ENCODE peak calls at places on chromosomes 4 and X, in ten cellular contexts. One of them, this sample, is unnamed.
A peak's percentile ranks its signal among the peaks of the same experiment; 100 is the strongest.

GRCh38 chr4:103104886-103105285 is 5.3 kb upstream of the BDH2 start:
- DNase-seq in activated CD4-positive, alpha-beta T cell treated with anti-CD3 and anti-CD28 coated beads for 1 hour: no peak
- DNase-seq in stimulated activated CD8-positive, alpha-beta memory T cell treated with anti-CD3 and anti-CD28 coated beads, Interleukin-4, amount 100 ng/mL, for 4 hours: no peak
- DNase-seq in activated naive CD4-positive, alpha-beta T cell treated with anti-CD3 and anti-CD28 coated beads, Interleukin-2, amount 10 ng/mL, durations not matched to agents 7 days and 5 days: no peak
- DNase-seq in pancreas: no peak
- DNase-seq in NCI-H2029: no peak
- DNase-seq in NCI-H1092: no peak
- DNase-seq in OCI-M1: no peak
- DNase-seq in NAMALWA: no peak
- DNase-seq in ACHN: no peak
- DNase-seq in this sample: no peak

GRCh38 chrX:15475021-15475420 is 18.1 kb downstream of the PIR start:
- DNase-seq in activated CD4-positive, alpha-beta T cell treated with anti-CD3 and anti-CD28 coated beads for 1 hour: no peak
- DNase-seq in stimulated activated CD8-positive, alpha-beta memory T cell treated with anti-CD3 and anti-CD28 coated beads, Interleukin-4, amount 100 ng/mL, for 4 hours: no peak
- DNase-seq in activated naive CD4-positive, alpha-beta T cell treated with anti-CD3 and anti-CD28 coated beads, Interleukin-2, amount 10 ng/mL, durations not matched to agents 7 days and 5 days: no peak
- DNase-seq in pancreas: no peak
- DNase-seq in NCI-H2029: no peak
- DNase-seq in NCI-H1092: no peak
- DNase-seq in OCI-M1: no peak
- DNase-seq in NAMALWA: no peak
- DNase-seq in ACHN: no peak
- DNase-seq in this sample: no peak

GRCh38 chr4:98677799-98678198 is 19.4 kb upstream of the TSPAN5 start:
- DNase-seq in activated CD4-positive, alpha-beta T cell treated with anti-CD3 and anti-CD28 coated beads for 1 hour: no peak
- DNase-seq in stimulated activated CD8-positive, alpha-beta memory T cell treated with anti-CD3 and anti-CD28 coated beads, Interleukin-4, amount 100 ng/mL, for 4 hours: no peak
- DNase-seq in activated naive CD4-positive, alpha-beta T cell treated with anti-CD3 and anti-CD28 coated beads, Interleukin-2, amount 10 ng/mL, durations not matched to agents 7 days and 5 days: no peak
- DNase-seq in pancreas: no peak
- DNase-seq in NCI-H2029: no peak
- DNase-seq in NCI-H1092: no peak
- DNase-seq in OCI-M1: no peak
- DNase-seq in NAMALWA: no peak
- DNase-seq in ACHN: no peak
- DNase-seq in this sample: no peak

GRCh38 chrX:16212436-16212835 is 45.2 kb downstream of the MAGEB17 start:
- DNase-seq in activated CD4-positive, alpha-beta T cell treated with anti-CD3 and anti-CD28 coated beads for 1 hour: no peak
- DNase-seq in stimulated activated CD8-positive, alpha-beta memory T cell treated with anti-CD3 and anti-CD28 coated beads, Interleukin-4, amount 100 ng/mL, for 4 hours: no peak
- DNase-seq in activated naive CD4-positive, alpha-beta T cell treated with anti-CD3 and anti-CD28 coated beads, Interleukin-2, amount 10 ng/mL, durations not matched to agents 7 days and 5 days: no peak
- DNase-seq in pancreas: peak; percentile 24
- DNase-seq in NCI-H2029: no peak
- DNase-seq in NCI-H1092: no peak
- DNase-seq in OCI-M1: peak; percentile 18
- DNase-seq in NAMALWA: peak; percentile 1
- DNase-seq in ACHN: peak; percentile 15
- DNase-seq in this sample: peak; percentile 0

GRCh38 chr4:72538006-72538405 is 31.0 kb downstream of the ADAMTS3 start:
- DNase-seq in activated CD4-positive, alpha-beta T cell treated with anti-CD3 and anti-CD28 coated beads for 1 hour: no peak
- DNase-seq in stimulated activated CD8-positive, alpha-beta memory T cell treated with anti-CD3 and anti-CD28 coated beads, Interleukin-4, amount 100 ng/mL, for 4 hours: no peak
- DNase-seq in activated naive CD4-positive, alpha-beta T cell treated with anti-CD3 and anti-CD28 coated beads, Interleukin-2, amount 10 ng/mL, durations not matched to agents 7 days and 5 days: no peak
- DNase-seq in pancreas: no peak
- DNase-seq in NCI-H2029: no peak
- DNase-seq in NCI-H1092: no peak
- DNase-seq in OCI-M1: peak; percentile 28
- DNase-seq in NAMALWA: no peak
- DNase-seq in ACHN: no peak
- DNase-seq in this sample: no peak

GRCh38 chr4:121411151-121411744 is 30.4 kb upstream of the QRFPR start:
- DNase-seq in activated CD4-positive, alpha-beta T cell treated with anti-CD3 and anti-CD28 coated beads for 1 hour: no peak
- DNase-seq in stimulated activated CD8-positive, alpha-beta memory T cell treated with anti-CD3 and anti-CD28 coated beads, Interleukin-4, amount 100 ng/mL, for 4 hours: no peak
- DNase-seq in activated naive CD4-positive, alpha-beta T cell treated with anti-CD3 and anti-CD28 coated beads, Interleukin-2, amount 10 ng/mL, durations not matched to agents 7 days and 5 days: no peak
- DNase-seq in pancreas: no peak
- DNase-seq in NCI-H2029: no peak
- DNase-seq in NCI-H1092: no peak
- DNase-seq in OCI-M1: no peak
- DNase-seq in NAMALWA: no peak
- DNase-seq in ACHN: no peak
- DNase-seq in this sample: no peak

GRCh38 chr4:3712112-3712805 is 53.9 kb upstream of the ADRA2C start:
- DNase-seq in activated CD4-positive, alpha-beta T cell treated with anti-CD3 and anti-CD28 coated beads for 1 hour: no peak
- DNase-seq in stimulated activated CD8-positive, alpha-beta memory T cell treated with anti-CD3 and anti-CD28 coated beads, Interleukin-4, amount 100 ng/mL, for 4 hours: no peak
- DNase-seq in activated naive CD4-positive, alpha-beta T cell treated with anti-CD3 and anti-CD28 coated beads, Interleukin-2, amount 10 ng/mL, durations not matched to agents 7 days and 5 days: no peak
- DNase-seq in pancreas: no peak
- DNase-seq in NCI-H2029: no peak
- DNase-seq in NCI-H1092: no peak
- DNase-seq in OCI-M1: no peak
- DNase-seq in NAMALWA: no peak
- DNase-seq in ACHN: no peak
- DNase-seq in this sample: peak; percentile 90

GRCh38 chr4:24896977-24897376 is 15.9 kb downstream of the CCDC149 start:
- DNase-seq in activated CD4-positive, alpha-beta T cell treated with anti-CD3 and anti-CD28 coated beads for 1 hour: no peak
- DNase-seq in stimulated activated CD8-positive, alpha-beta memory T cell treated with anti-CD3 and anti-CD28 coated beads, Interleukin-4, amount 100 ng/mL, for 4 hours: no peak
- DNase-seq in activated naive CD4-positive, alpha-beta T cell treated with anti-CD3 and anti-CD28 coated beads, Interleukin-2, amount 10 ng/mL, durations not matched to agents 7 days and 5 days: no peak
- DNase-seq in pancreas: no peak
- DNase-seq in NCI-H2029: no peak
- DNase-seq in NCI-H1092: no peak
- DNase-seq in OCI-M1: no peak
- DNase-seq in NAMALWA: no peak
- DNase-seq in ACHN: no peak
- DNase-seq in this sample: no peak

GRCh38 chr4:93199492-93199891 is 629.1 kb upstream of the ATOH1 start:
- DNase-seq in activated CD4-positive, alpha-beta T cell treated with anti-CD3 and anti-CD28 coated beads for 1 hour: no peak
- DNase-seq in stimulated activated CD8-positive, alpha-beta memory T cell treated with anti-CD3 and anti-CD28 coated beads, Interleukin-4, amount 100 ng/mL, for 4 hours: no peak
- DNase-seq in activated naive CD4-positive, alpha-beta T cell treated with anti-CD3 and anti-CD28 coated beads, Interleukin-2, amount 10 ng/mL, durations not matched to agents 7 days and 5 days: no peak
- DNase-seq in pancreas: no peak
- DNase-seq in NCI-H2029: peak; percentile 63
- DNase-seq in NCI-H1092: peak; percentile 55
- DNase-seq in OCI-M1: peak; percentile 70
- DNase-seq in NAMALWA: peak; percentile 68
- DNase-seq in ACHN: peak; percentile 32
- DNase-seq in this sample: peak; percentile 62

GRCh38 chr4:26062221-26062620 is 148.2 kb downstream of the SMIM20 start:
- DNase-seq in activated CD4-positive, alpha-beta T cell treated with anti-CD3 and anti-CD28 coated beads for 1 hour: no peak
- DNase-seq in stimulated activated CD8-positive, alpha-beta memory T cell treated with anti-CD3 and anti-CD28 coated beads, Interleukin-4, amount 100 ng/mL, for 4 hours: no peak
- DNase-seq in activated naive CD4-positive, alpha-beta T cell treated with anti-CD3 and anti-CD28 coated beads, Interleukin-2, amount 10 ng/mL, durations not matched to agents 7 days and 5 days: no peak
- DNase-seq in pancreas: peak; percentile 29
- DNase-seq in NCI-H2029: no peak
- DNase-seq in NCI-H1092: no peak
- DNase-seq in OCI-M1: no peak
- DNase-seq in NAMALWA: no peak
- DNase-seq in ACHN: no peak
- DNase-seq in this sample: no peak

GRCh38 chr4:73345399-73345975 is 58.6 kb upstream of the ALB start:
- DNase-seq in activated CD4-positive, alpha-beta T cell treated with anti-CD3 and anti-CD28 coated beads for 1 hour: no peak
- DNase-seq in stimulated activated CD8-positive, alpha-beta memory T cell treated with anti-CD3 and anti-CD28 coated beads, Interleukin-4, amount 100 ng/mL, for 4 hours: no peak
- DNase-seq in activated naive CD4-positive, alpha-beta T cell treated with anti-CD3 and anti-CD28 coated beads, Interleukin-2, amount 10 ng/mL, durations not matched to agents 7 days and 5 days: no peak
- DNase-seq in pancreas: no peak
- DNase-seq in NCI-H2029: no peak
- DNase-seq in NCI-H1092: no peak
- DNase-seq in OCI-M1: peak; percentile 31
- DNase-seq in NAMALWA: no peak
- DNase-seq in ACHN: peak; percentile 28
- DNase-seq in this sample: no peak

GRCh38 chr4:140497428-140497775 is 691 bp downstream of the MGAT4D start:
- DNase-seq in activated CD4-positive, alpha-beta T cell treated with anti-CD3 and anti-CD28 coated beads for 1 hour: no peak
- DNase-seq in stimulated activated CD8-positive, alpha-beta memory T cell treated with anti-CD3 and anti-CD28 coated beads, Interleukin-4, amount 100 ng/mL, for 4 hours: no peak
- DNase-seq in activated naive CD4-positive, alpha-beta T cell treated with anti-CD3 and anti-CD28 coated beads, Interleukin-2, amount 10 ng/mL, durations not matched to agents 7 days and 5 days: no peak
- DNase-seq in pancreas: no peak
- DNase-seq in NCI-H2029: no peak
- DNase-seq in NCI-H1092: no peak
- DNase-seq in OCI-M1: no peak
- DNase-seq in NAMALWA: no peak
- DNase-seq in ACHN: no peak
- DNase-seq in this sample: no peak

GRCh38 chr4:48343531-48343930 is 2.2 kb downstream of the SLAIN2 start:
- DNase-seq in activated CD4-positive, alpha-beta T cell treated with anti-CD3 and anti-CD28 coated beads for 1 hour: no peak
- DNase-seq in stimulated activated CD8-positive, alpha-beta memory T cell treated with anti-CD3 and anti-CD28 coated beads, Interleukin-4, amount 100 ng/mL, for 4 hours: no peak
- DNase-seq in activated naive CD4-positive, alpha-beta T cell treated with anti-CD3 and anti-CD28 coated beads, Interleukin-2, amount 10 ng/mL, durations not matched to agents 7 days and 5 days: no peak
- DNase-seq in pancreas: no peak
- DNase-seq in NCI-H2029: no peak
- DNase-seq in NCI-H1092: no peak
- DNase-seq in OCI-M1: no peak
- DNase-seq in NAMALWA: no peak
- DNase-seq in ACHN: no peak
- DNase-seq in this sample: no peak

GRCh38 chr4:139454111-139454600 is at the start of gene RAB33B:
- DNase-seq in activated CD4-positive, alpha-beta T cell treated with anti-CD3 and anti-CD28 coated beads for 1 hour: no peak
- DNase-seq in stimulated activated CD8-positive, alpha-beta memory T cell treated with anti-CD3 and anti-CD28 coated beads, Interleukin-4, amount 100 ng/mL, for 4 hours: no peak
- DNase-seq in activated naive CD4-positive, alpha-beta T cell treated with anti-CD3 and anti-CD28 coated beads, Interleukin-2, amount 10 ng/mL, durations not matched to agents 7 days and 5 days: no peak
- DNase-seq in pancreas: no peak
- DNase-seq in NCI-H2029: no peak
- DNase-seq in NCI-H1092: no peak
- DNase-seq in OCI-M1: no peak
- DNase-seq in NAMALWA: no peak
- DNase-seq in ACHN: no peak
- DNase-seq in this sample: no peak

GRCh38 chrX:77442728-77443127 is 4.5 kb upstream of the FGF16 start:
- DNase-seq in activated CD4-positive, alpha-beta T cell treated with anti-CD3 and anti-CD28 coated beads for 1 hour: no peak
- DNase-seq in stimulated activated CD8-positive, alpha-beta memory T cell treated with anti-CD3 and anti-CD28 coated beads, Interleukin-4, amount 100 ng/mL, for 4 hours: no peak
- DNase-seq in activated naive CD4-positive, alpha-beta T cell treated with anti-CD3 and anti-CD28 coated beads, Interleukin-2, amount 10 ng/mL, durations not matched to agents 7 days and 5 days: no peak
- DNase-seq in pancreas: no peak
- DNase-seq in NCI-H2029: no peak
- DNase-seq in NCI-H1092: no peak
- DNase-seq in OCI-M1: peak; percentile 1
- DNase-seq in NAMALWA: no peak
- DNase-seq in ACHN: peak; percentile 1
- DNase-seq in this sample: no peak

GRCh38 chr4:120918788-120919187 is 3.7 kb downstream of the PRDM5 start:
- DNase-seq in activated CD4-positive, alpha-beta T cell treated with anti-CD3 and anti-CD28 coated beads for 1 hour: no peak
- DNase-seq in stimulated activated CD8-positive, alpha-beta memory T cell treated with anti-CD3 and anti-CD28 coated beads, Interleukin-4, amount 100 ng/mL, for 4 hours: no peak
- DNase-seq in activated naive CD4-positive, alpha-beta T cell treated with anti-CD3 and anti-CD28 coated beads, Interleukin-2, amount 10 ng/mL, durations not matched to agents 7 days and 5 days: no peak
- DNase-seq in pancreas: no peak
- DNase-seq in NCI-H2029: no peak
- DNase-seq in NCI-H1092: no peak
- DNase-seq in OCI-M1: no peak
- DNase-seq in NAMALWA: no peak
- DNase-seq in ACHN: no peak
- DNase-seq in this sample: no peak

GRCh38 chr4:111748157-111748556 is 397.1 kb upstream of the FAM241A start:
- DNase-seq in activated CD4-positive, alpha-beta T cell treated with anti-CD3 and anti-CD28 coated beads for 1 hour: no peak
- DNase-seq in stimulated activated CD8-positive, alpha-beta memory T cell treated with anti-CD3 and anti-CD28 coated beads, Interleukin-4, amount 100 ng/mL, for 4 hours: no peak
- DNase-seq in activated naive CD4-positive, alpha-beta T cell treated with anti-CD3 and anti-CD28 coated beads, Interleukin-2, amount 10 ng/mL, durations not matched to agents 7 days and 5 days: no peak
- DNase-seq in pancreas: no peak
- DNase-seq in NCI-H2029: no peak
- DNase-seq in NCI-H1092: no peak
- DNase-seq in OCI-M1: no peak
- DNase-seq in NAMALWA: no peak
- DNase-seq in ACHN: no peak
- DNase-seq in this sample: no peak

GRCh38 chrX:129323115-129323514 is 200.2 kb downstream of the SMARCA1 start:
- DNase-seq in activated CD4-positive, alpha-beta T cell treated with anti-CD3 and anti-CD28 coated beads for 1 hour: no peak
- DNase-seq in stimulated activated CD8-positive, alpha-beta memory T cell treated with anti-CD3 and anti-CD28 coated beads, Interleukin-4, amount 100 ng/mL, for 4 hours: no peak
- DNase-seq in activated naive CD4-positive, alpha-beta T cell treated with anti-CD3 and anti-CD28 coated beads, Interleukin-2, amount 10 ng/mL, durations not matched to agents 7 days and 5 days: no peak
- DNase-seq in pancreas: no peak
- DNase-seq in NCI-H2029: no peak
- DNase-seq in NCI-H1092: no peak
- DNase-seq in OCI-M1: no peak
- DNase-seq in NAMALWA: no peak
- DNase-seq in ACHN: no peak
- DNase-seq in this sample: no peak

GRCh38 chr4:16360694-16361262 is 134.5 kb upstream of the TAPT1 start:
- DNase-seq in activated CD4-positive, alpha-beta T cell treated with anti-CD3 and anti-CD28 coated beads for 1 hour: no peak
- DNase-seq in stimulated activated CD8-positive, alpha-beta memory T cell treated with anti-CD3 and anti-CD28 coated beads, Interleukin-4, amount 100 ng/mL, for 4 hours: no peak
- DNase-seq in activated naive CD4-positive, alpha-beta T cell treated with anti-CD3 and anti-CD28 coated beads, Interleukin-2, amount 10 ng/mL, durations not matched to agents 7 days and 5 days: no peak
- DNase-seq in pancreas: no peak
- DNase-seq in NCI-H2029: peak; percentile 41
- DNase-seq in NCI-H1092: no peak
- DNase-seq in OCI-M1: no peak
- DNase-seq in NAMALWA: no peak
- DNase-seq in ACHN: no peak
- DNase-seq in this sample: no peak

GRCh38 chrX:110219920-110220319 is 98.0 kb downstream of the AMMECR1 start:
- DNase-seq in activated CD4-positive, alpha-beta T cell treated with anti-CD3 and anti-CD28 coated beads for 1 hour: no peak
- DNase-seq in stimulated activated CD8-positive, alpha-beta memory T cell treated with anti-CD3 and anti-CD28 coated beads, Interleukin-4, amount 100 ng/mL, for 4 hours: no peak
- DNase-seq in activated naive CD4-positive, alpha-beta T cell treated with anti-CD3 and anti-CD28 coated beads, Interleukin-2, amount 10 ng/mL, durations not matched to agents 7 days and 5 days: no peak
- DNase-seq in pancreas: no peak
- DNase-seq in NCI-H2029: no peak
- DNase-seq in NCI-H1092: no peak
- DNase-seq in OCI-M1: peak; percentile 40
- DNase-seq in NAMALWA: no peak
- DNase-seq in ACHN: peak; percentile 32
- DNase-seq in this sample: no peak

GRCh38 chr4:35934370-35934981 is 309.8 kb downstream of the ARAP2 start:
- DNase-seq in activated CD4-positive, alpha-beta T cell treated with anti-CD3 and anti-CD28 coated beads for 1 hour: no peak
- DNase-seq in stimulated activated CD8-positive, alpha-beta memory T cell treated with anti-CD3 and anti-CD28 coated beads, Interleukin-4, amount 100 ng/mL, for 4 hours: no peak
- DNase-seq in activated naive CD4-positive, alpha-beta T cell treated with anti-CD3 and anti-CD28 coated beads, Interleukin-2, amount 10 ng/mL, durations not matched to agents 7 days and 5 days: no peak
- DNase-seq in pancreas: no peak
- DNase-seq in NCI-H2029: no peak
- DNase-seq in NCI-H1092: no peak
- DNase-seq in OCI-M1: peak; percentile 80
- DNase-seq in NAMALWA: peak; percentile 58
- DNase-seq in ACHN: peak; percentile 38
- DNase-seq in this sample: no peak

GRCh38 chr4:98284640-98285046 is 23.5 kb downstream of the RAP1GDS1 start:
- DNase-seq in activated CD4-positive, alpha-beta T cell treated with anti-CD3 and anti-CD28 coated beads for 1 hour: no peak
- DNase-seq in stimulated activated CD8-positive, alpha-beta memory T cell treated with anti-CD3 and anti-CD28 coated beads, Interleukin-4, amount 100 ng/mL, for 4 hours: no peak
- DNase-seq in activated naive CD4-positive, alpha-beta T cell treated with anti-CD3 and anti-CD28 coated beads, Interleukin-2, amount 10 ng/mL, durations not matched to agents 7 days and 5 days: no peak
- DNase-seq in pancreas: no peak
- DNase-seq in NCI-H2029: peak; percentile 21
- DNase-seq in NCI-H1092: no peak
- DNase-seq in OCI-M1: peak; percentile 6
- DNase-seq in NAMALWA: no peak
- DNase-seq in ACHN: peak; percentile 30
- DNase-seq in this sample: no peak

GRCh38 chr4:33696586-33696985 is 2547.7 kb downstream of the ARAP2 start:
- DNase-seq in activated CD4-positive, alpha-beta T cell treated with anti-CD3 and anti-CD28 coated beads for 1 hour: no peak
- DNase-seq in stimulated activated CD8-positive, alpha-beta memory T cell treated with anti-CD3 and anti-CD28 coated beads, Interleukin-4, amount 100 ng/mL, for 4 hours: no peak
- DNase-seq in activated naive CD4-positive, alpha-beta T cell treated with anti-CD3 and anti-CD28 coated beads, Interleukin-2, amount 10 ng/mL, durations not matched to agents 7 days and 5 days: no peak
- DNase-seq in pancreas: no peak
- DNase-seq in NCI-H2029: no peak
- DNase-seq in NCI-H1092: no peak
- DNase-seq in OCI-M1: peak; percentile 19
- DNase-seq in NAMALWA: no peak
- DNase-seq in ACHN: no peak
- DNase-seq in this sample: no peak